ENCODE peak calls at places on chromosomes 12 and 14, in nine cellular contexts. Q is body of pancreas, W is ascending aorta, S is cardiac muscle cell, A is GM12878, R is brain microvascular endothelial cell, Y is HL-60, N is adrenal gland, U is mammary epithelial cell. T is an unnamed sample.

GRCh38 chr12:2974560-2974971 is 15.4 kb downstream of the TEAD4 start:
- DNase-seq in W (no peak), R (no peak), Q (no peak), U (no peak), S (no peak), A (no peak), Y (no peak), N (no peak), T (no peak)

GRCh38 chr12:89350260-89350659 is 2.0 kb downstream of the DUSP6 start:
- DNase-seq in R (no peak), A (no peak), S (no peak), Q (no peak), N (no peak), W (no peak), U (no peak), Y (no peak), T (no peak)

GRCh38 chr14:61898568-61898967 is 136.3 kb downstream of the SNAPC1 start:
- DNase-seq in Q (no peak), W (no peak), A (no peak), N (no peak), S (no peak), R (no peak), Y (no peak), U (no peak), T (no peak)

GRCh38 chr12:72102150-72102549 is 163.5 kb downstream of the TPH2 start:
- DNase-seq in U (no peak), N (no peak), R (no peak), Y (no peak), W (no peak), Q (no peak), S (no peak), A (no peak), T (no peak)

GRCh38 chr14:74945261-74945851 is 10.0 kb downstream of the PGF start:
- DNase-seq in U (no peak), W (no peak), R (no peak), A (no peak), S (peak; percentile 60), Y (peak; percentile 28), Q (peak; percentile 62), N (no peak), T (no peak)

GRCh38 chr12:31362115-31362758 is 36.3 kb upstream of the SINHCAF start:
- DNase-seq in Q (no peak), Y (peak; percentile 36), R (no peak), N (no peak), S (peak; percentile 25), W (no peak), U (peak; percentile 25), A (no peak), T (no peak)

GRCh38 chr12:92949466-92949865 is 20.4 kb upstream of the EEA1 start:
- DNase-seq in S (no peak), Q (no peak), W (no peak), Y (no peak), A (no peak), R (no peak), U (no peak), N (no peak), T (no peak)

GRCh38 chr12:68271346-68271745 is 17.9 kb upstream of the IL22 start:
- DNase-seq in Y (peak; percentile 21), S (no peak), N (no peak), U (no peak), Q (no peak), W (no peak), R (peak; percentile 79), A (no peak), T (no peak)

GRCh38 chr12:79563021-79563739 is 127.6 kb downstream of the PAWR start:
- DNase-seq in Q (no peak), A (no peak), S (no peak), U (no peak), W (no peak), N (no peak), Y (no peak), R (no peak), T (no peak)

GRCh38 chr14:75539562-75540478 is 17.6 kb downstream of the BATF start:
- DNase-seq in U (no peak), Y (no peak), A (no peak), N (no peak), W (no peak), Q (no peak), R (no peak), S (no peak), T (no peak)

GRCh38 chr14:52700701-52701172 is 5.4 kb upstream of the ERO1A start:
- DNase-seq in N (no peak), Y (no peak), Q (no peak), R (no peak), U (peak; percentile 92), S (no peak), A (no peak), W (no peak), T (peak; percentile 7)

GRCh38 chr12:53219116-53219955 is 12.3 kb upstream of the ITGB7 start:
- DNase-seq in N (no peak), S (no peak), Q (no peak), W (no peak), R (peak; percentile 52), U (peak; percentile 47), A (no peak), Y (peak; percentile 60), T (no peak)

GRCh38 chr14:24459331-24459730 is 16.8 kb upstream of the SDR39U1 start:
- DNase-seq in S (no peak), Y (no peak), W (no peak), U (no peak), R (no peak), N (no peak), Q (no peak), A (no peak), T (no peak)

GRCh38 chr12:84436134-84436533 is 476.5 kb downstream of the SLC6A15 start:
- DNase-seq in R (no peak), S (no peak), Q (peak; percentile 48), U (no peak), A (no peak), Y (no peak), N (no peak), W (no peak), T (no peak)

DNA sequence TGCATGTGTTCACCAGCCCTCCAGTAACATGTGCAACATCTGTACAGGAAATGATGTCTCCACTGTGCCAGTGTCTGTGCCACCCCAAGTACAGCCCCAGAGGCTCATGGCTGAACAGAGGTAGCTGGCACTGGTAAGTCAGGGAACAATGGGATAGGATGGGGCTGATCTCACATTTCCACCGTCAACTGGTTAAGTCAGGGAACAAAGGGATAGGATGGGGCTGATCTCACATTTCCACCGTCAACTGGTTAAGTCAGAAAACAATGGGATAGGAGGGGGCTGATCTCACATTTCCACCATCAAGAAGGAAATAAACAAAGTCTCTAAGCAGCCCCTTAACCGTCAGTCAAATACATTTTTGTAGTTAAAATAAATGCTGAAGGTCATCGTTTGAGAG is 246.6 kb downstream of the TMEM132D start:
- DNase-seq in N (no peak), Y (no peak), Q (no peak), W (no peak), A (no peak), R (no peak), U (no peak), S (no peak), T (no peak)
- TF ChIP-seq CTCF in N (no peak), Y (no peak), Q (no peak), W (no peak), A (no peak), R (no peak), U (no peak), S (no peak), T (no peak)

DNA sequence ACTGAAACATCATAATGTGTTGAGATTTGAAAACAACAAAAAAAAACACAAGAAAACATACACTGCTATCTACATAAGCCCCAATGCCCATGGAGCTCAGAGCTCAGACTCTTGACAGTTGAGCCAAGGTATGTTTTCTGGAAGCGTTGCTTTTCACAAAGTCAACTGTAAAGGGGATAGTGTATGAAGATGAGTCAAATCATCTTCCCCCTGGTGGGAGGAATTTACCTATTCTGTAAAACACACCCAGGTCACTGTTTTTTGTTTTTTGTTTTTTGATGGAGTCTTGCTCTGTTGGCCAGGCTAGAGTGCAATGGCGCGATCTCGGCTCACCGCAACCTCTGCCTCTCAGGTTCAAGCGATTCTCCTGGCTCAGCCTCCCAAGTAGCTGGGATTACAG is 361.4 kb upstream of the DIO2 start:
- DNase-seq in Q (no peak), R (no peak), A (no peak), S (no peak), U (no peak), W (no peak), N (no peak), Y (no peak), T (no peak)
- TF ChIP-seq CTCF in Q (no peak), R (no peak), A (no peak), S (no peak), U (no peak), W (no peak), N (no peak), Y (no peak), T (no peak)

DNA sequence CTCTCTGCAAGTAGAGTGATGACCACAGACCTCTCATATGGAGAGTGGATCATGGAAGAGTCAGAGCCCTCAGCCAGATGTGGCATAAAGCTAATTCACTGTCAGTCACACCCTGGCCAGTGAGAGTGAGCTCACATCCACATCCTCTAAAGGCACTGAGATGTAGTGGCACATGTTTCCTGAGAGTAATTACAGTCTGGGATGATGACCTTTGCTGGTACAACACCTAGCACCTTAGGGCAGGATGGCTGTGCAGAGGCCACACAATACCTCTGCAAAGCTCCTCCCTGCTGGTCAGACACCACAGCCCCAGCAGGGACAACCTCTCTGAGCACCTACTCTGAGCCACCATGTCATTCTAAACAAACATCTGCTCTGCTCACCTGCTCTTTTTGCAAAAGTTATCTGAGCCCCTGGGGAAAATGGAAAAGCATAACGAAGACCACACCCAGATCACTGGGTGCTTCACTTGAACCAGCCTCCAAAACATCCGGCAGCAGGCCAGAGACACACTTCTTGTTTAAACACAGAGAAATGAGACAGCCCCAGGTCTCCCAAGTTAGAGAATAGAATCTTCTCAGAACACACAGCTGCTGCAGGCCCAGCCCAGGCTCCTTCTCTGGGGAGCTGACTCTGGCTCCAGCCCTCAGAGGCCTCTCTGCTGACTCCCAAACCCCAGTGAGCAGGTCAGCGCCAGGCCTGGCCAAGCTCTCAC is 30.3 kb downstream of the PITPNM2 start:
- DNase-seq in Y (no peak), A (no peak), R (no peak), U (no peak), W (no peak), N (no peak), S (no peak), Q (no peak), T (no peak)
- TF ChIP-seq CTCF in Y (no peak), A (no peak), R (no peak), U (no peak), W (no peak), N (no peak), S (no peak), Q (no peak), T (no peak)

DNA sequence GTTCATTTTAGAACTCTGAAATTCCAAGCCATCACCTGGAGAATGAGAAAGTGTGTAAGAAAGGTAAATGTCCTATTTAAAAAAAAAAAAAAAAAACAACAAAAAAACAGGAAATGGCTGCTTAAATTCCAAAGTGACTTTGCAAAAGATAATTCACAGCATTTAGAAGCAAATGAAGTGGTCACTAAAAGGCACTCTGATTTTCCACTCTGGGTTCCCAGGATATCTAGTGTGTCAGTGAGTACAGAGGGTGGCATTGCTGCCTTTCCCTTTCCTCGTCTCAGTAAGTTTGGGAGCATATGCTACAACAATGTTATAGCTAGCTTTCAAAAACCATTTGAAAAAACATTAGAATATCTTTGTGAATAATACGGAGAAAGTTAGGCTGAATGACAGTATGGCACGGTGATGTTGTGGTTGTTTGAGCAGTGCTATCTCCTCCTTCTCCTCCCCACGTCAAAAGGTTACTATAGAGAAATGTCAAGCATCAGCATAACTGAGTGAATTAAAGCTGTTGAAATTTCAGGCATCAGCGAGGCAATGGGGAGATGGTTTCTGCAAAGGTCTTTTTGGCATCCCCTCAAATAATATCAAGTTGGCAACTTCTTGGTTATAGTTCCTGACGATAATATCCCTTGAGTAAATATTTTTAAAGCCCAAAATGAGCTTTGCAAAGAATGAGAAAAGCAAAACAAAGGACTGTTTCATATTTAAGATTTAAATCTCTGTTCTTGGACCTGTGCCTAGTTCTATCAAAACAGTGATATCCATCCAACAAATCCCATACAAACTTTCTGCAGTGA is 164.5 kb upstream of the E2F7 start:
- DNase-seq in U (no peak), Y (no peak), W (no peak), R (peak; percentile 8), S (no peak), N (no peak), Q (no peak), A (no peak), T (no peak)
- TF ChIP-seq CTCF in U (no peak), Y (no peak), W (no peak), R (no peak), S (no peak), N (no peak), Q (no peak), A (no peak), T (no peak)

T was measured in kidney epithelial cell.